ENCODE peak calls at places on chromosomes 7 and 10, in four cellular contexts. I is NCI-H1930; K is KG1; R is activated naive CD8-positive, alpha-beta T cell treated with anti-CD3 and anti-CD28 coated beads, Interleukin-2, amount 50 U/mL, for 24 hours. X is an unnamed sample.

GRCh38 chr7:111029574-111030357 is 61.2 kb upstream of the LRRN3 start:
- DNase-seq in I (no peak), K (no peak), R (peak; percentile 47), X (no peak)

GRCh38 chr10:125193306-125193877 is 33.0 kb upstream of the CTBP2 start:
- DNase-seq in R (no peak), K (no peak), I (no peak), X (no peak)

GRCh38 chr7:65269150-65269856 is 104.4 kb upstream of the ZNF92 start:
- DNase-seq in R (peak; percentile 54), I (peak; percentile 94), K (no peak), X (peak; percentile 99)

GRCh38 chr10:794382-794956 is 105.0 kb upstream of the DIP2C start:
- DNase-seq in I (no peak), K (no peak), R (no peak), X (peak; percentile 55)

GRCh38 chr10:43695321-43695720 is 46.6 kb upstream of the ZNF32 start:
- DNase-seq in R (no peak), K (no peak), I (no peak), X (no peak)

GRCh38 chr7:24336461-24336860 is 52.5 kb downstream of the NPY start:
- DNase-seq in R (no peak), I (no peak), K (no peak), X (no peak)

GRCh38 chr10:52020702-52021101 is 293.4 kb upstream of the DKK1 start:
- DNase-seq in K (no peak), R (no peak), I (no peak), X (no peak)

GRCh38 chr10:42836771-42837468 is 54.3 kb downstream of the BMS1 start:
- DNase-seq in I (no peak), R (no peak), K (no peak), X (no peak)

GRCh38 chr7:96089511-96089910 is 232.4 kb downstream of the SLC25A13 start:
- DNase-seq in K (no peak), R (no peak), I (peak; percentile 45), X (no peak)

GRCh38 chr7:139618482-139619366 is 95.2 kb downstream of the CLEC2L start:
- DNase-seq in I (no peak), R (peak; percentile 56), K (no peak), X (peak; percentile 61)

GRCh38 chr7:82559203-82559805 is 115.7 kb upstream of the CACNA2D1 start:
- DNase-seq in R (no peak), I (peak; percentile 89), K (no peak), X (peak; percentile 60)

GRCh38 chr10:51892965-51893658 is 193.7 kb upstream of the CSTF2T start:
- DNase-seq in I (no peak), R (no peak), K (no peak), X (peak; percentile 83)

GRCh38 chr10:98534046-98534445 is 87.3 kb upstream of the HPS1 start:
- DNase-seq in R (no peak), I (no peak), K (no peak), X (no peak)

GRCh38 chr7:115274-115911 is 77.0 kb upstream of the FAM20C start:
- DNase-seq in R (no peak), K (peak; percentile 72), I (no peak), X (no peak)

GRCh38 chr7:149245244-149245643 is 5.8 kb downstream of the ZNF212 start:
- DNase-seq in K (no peak), R (peak; percentile 48), I (no peak), X (no peak)

GRCh38 chr10:84539244-84539643 is 210.9 kb downstream of the CCSER2 start:
- DNase-seq in K (no peak), I (no peak), R (no peak), X (no peak)

GRCh38 chr10:42753126-42753506 is 29.5 kb upstream of the BMS1 start:
- DNase-seq in I (peak; percentile 3), K (peak; percentile 34), R (peak; percentile 85), X (peak; percentile 86)

GRCh38 chr10:58267713-58268453 is at the start of gene IPMK:
- DNase-seq in K (peak; percentile 68), I (peak; percentile 56), R (peak; percentile 97), X (peak; percentile 96)

GRCh38 chr7:50720295-50720694 is 62.4 kb downstream of the GRB10 start:
- DNase-seq in R (no peak), K (no peak), I (no peak), X (no peak)

GRCh38 chr10:10198388-10198787 is 819.3 kb upstream of the CELF2 start:
- DNase-seq in K (no peak), I (no peak), R (no peak), X (no peak)

GRCh38 chr7:151083071-151083823 is at the start of gene TMUB1:
- DNase-seq in I (peak; percentile 51), R (peak; percentile 86), K (no peak), X (peak; percentile 84)

GRCh38 chr7:135320277-135320676 is 86.6 kb downstream of the STRA8 start:
- DNase-seq in R (no peak), K (no peak), I (no peak), X (no peak)

GRCh38 chr7:91940171-91940570 is 491 bp upstream of the AKAP9 start:
- DNase-seq in R (peak; percentile 31), K (peak; percentile 66), I (peak; percentile 6), X (peak; percentile 71)

GRCh38 chr7:145665499-145666258 is 450.9 kb upstream of the CNTNAP2 start:
- DNase-seq in K (no peak), R (no peak), I (no peak), X (no peak)

GRCh38 chr7:46244752-46245151 is 323.7 kb upstream of the IGFBP3 start:
- DNase-seq in R (no peak), K (no peak), I (no peak), X (no peak)

GRCh38 chr7:17020250-17020649 is 138.5 kb upstream of the AGR3 start:
- DNase-seq in R (no peak), I (no peak), K (no peak), X (no peak)

GRCh38 chr10:89419548-89419947 is 5.2 kb downstream of the IFIT5 start:
- DNase-seq in R (no peak), K (no peak), I (no peak), X (no peak)

GRCh38 chr7:55432506-55432905 is 67.4 kb downstream of the LANCL2 start:
- DNase-seq in R (no peak), K (no peak), I (no peak), X (no peak)

GRCh38 chr10:126458453-126458852 is 70.2 kb upstream of the ADAM12 start:
- DNase-seq in R (no peak), I (no peak), K (no peak), X (no peak)

GRCh38 chr10:132036153-132036886 is 29.4 kb upstream of the JAKMIP3 start:
- DNase-seq in R (peak; percentile 12), I (peak; percentile 1), K (no peak), X (peak; percentile 70)

GRCh38 chr7:149753370-149754233 is 19.8 kb downstream of the ZNF467 start:
- DNase-seq in R (no peak), K (no peak), I (no peak), X (peak; percentile 69)